ENCODE peak calls at places on chromosomes 2 and 18, in ten cellular contexts. M is breast epithelium, E is stomach, S is A549, W is body of pancreas, H is thyroid gland, C is Peyer's patch, D is ovary, Y is right lobe of liver, N is HCT116. R is an unnamed sample.

GRCh38 chr2:233353769-233354499 is at the start of gene DGKD:
- DNase-seq in E (peak), N (peak), W (peak), C (peak), S (peak), H (peak), D (peak), Y (peak), M (no peak), R (no peak)

GRCh38 chr2:104734937-104735586 is 118.9 kb upstream of the POU3F3 start:
- DNase-seq in D (no peak), M (no peak), N (no peak), C (no peak), W (no peak), E (no peak), Y (no peak), H (no peak), S (no peak), R (no peak)

GRCh38 chr2:101150306-101151140 is 659 bp downstream of the TBC1D8 start:
- DNase-seq in W (peak), S (no peak), E (peak), D (peak), N (no peak), M (no peak), C (peak), Y (peak), H (peak), R (no peak)

GRCh38 chr18:47895565-47896250 is 34.8 kb downstream of the SMAD2 start:
- DNase-seq in N (no peak), W (no peak), H (no peak), M (no peak), Y (no peak), E (no peak), S (no peak), D (no peak), C (no peak), R (no peak)

GRCh38 chr2:207107120-207107519 is 58.6 kb downstream of the KLF7 start:
- DNase-seq in C (no peak), W (no peak), S (no peak), H (no peak), M (no peak), E (no peak), N (no peak), D (no peak), Y (no peak), R (no peak)

GRCh38 chr2:206804326-206804725 is 38.9 kb downstream of the FASTKD2 start:
- DNase-seq in W (no peak), D (no peak), C (no peak), E (no peak), Y (no peak), M (no peak), S (no peak), N (no peak), H (no peak), R (no peak)

GRCh38 chr2:159124441-159124911 is 156.0 kb downstream of the TANC1 start:
- DNase-seq in C (peak), E (peak), M (no peak), Y (no peak), H (no peak), D (no peak), N (peak), W (no peak), S (peak), R (peak)

GRCh38 chr2:102107741-102108070 is 34.8 kb upstream of the IL1R1 start:
- DNase-seq in W (no peak), S (peak), C (no peak), D (no peak), N (no peak), Y (no peak), M (no peak), H (no peak), E (no peak), R (no peak)

GRCh38 chr18:37476182-37476581 is 89.4 kb downstream of the CELF4 start:
- DNase-seq in H (peak), D (no peak), C (no peak), E (no peak), Y (no peak), M (no peak), S (peak), W (peak), N (peak), R (no peak)

GRCh38 chr2:111667542-111668273 is 216.3 kb downstream of the ANAPC1 start:
- DNase-seq in N (no peak), Y (no peak), C (no peak), E (peak), S (no peak), H (peak), D (no peak), W (no peak), M (no peak), R (no peak)

GRCh38 chr2:181038796-181039195 is 58.4 kb downstream of the UBE2E3 start:
- DNase-seq in M (no peak), Y (no peak), W (no peak), S (no peak), C (no peak), H (no peak), D (no peak), N (no peak), E (no peak), R (no peak)

GRCh38 chr2:3492951-3493609 is 26.3 kb downstream of the ADI1 start:
- DNase-seq in Y (no peak), W (peak), S (no peak), E (peak), D (peak), H (peak), N (no peak), C (no peak), M (no peak), R (no peak)

GRCh38 chr2:159285929-159286708 is at the start of gene WDSUB1:
- DNase-seq in N (no peak), H (peak), S (no peak), D (peak), C (peak), M (peak), Y (peak), E (peak), W (peak), R (peak)

GRCh38 chr2:188364033-188364432 is 72.4 kb downstream of the GULP1 start:
- DNase-seq in S (no peak), H (no peak), N (no peak), W (no peak), E (no peak), D (no peak), Y (no peak), C (no peak), M (no peak), R (no peak)

GRCh38 chr2:71223767-71224333 is 3.1 kb downstream of the PAIP2B start:
- DNase-seq in D (peak), N (peak), Y (peak), C (peak), H (peak), S (peak), E (peak), M (peak), W (peak), R (peak)

GRCh38 chr2:148981350-148981749 is 57.1 kb upstream of the LYPD6B start:
- DNase-seq in N (peak), M (no peak), Y (no peak), D (no peak), S (no peak), C (no peak), E (no peak), H (no peak), W (no peak), R (no peak)

GRCh38 chr2:110732422-110733413 is at the start of gene ACOXL:
- DNase-seq in D (no peak), E (peak), H (peak), M (no peak), C (no peak), Y (peak), N (peak), W (peak), S (no peak), R (no peak)

GRCh38 chr2:187008111-187008510 is 159.1 kb upstream of the ZSWIM2 start:
- DNase-seq in E (no peak), W (no peak), C (no peak), H (no peak), S (no peak), M (no peak), N (no peak), D (no peak), Y (no peak), R (no peak)

GRCh38 chr2:48508461-48509124 is 21.4 kb upstream of the STON1 start:
- DNase-seq in Y (no peak), M (no peak), E (no peak), C (peak), W (no peak), H (no peak), D (no peak), N (no peak), S (no peak), R (no peak)

GRCh38 chr2:182240862-182241371 is 185.9 kb downstream of the PDE1A start:
- DNase-seq in N (peak), W (peak), H (peak), D (no peak), M (no peak), C (peak), E (peak), Y (no peak), S (peak), R (no peak)

GRCh38 chr18:33116376-33116775 is 324.1 kb downstream of the CCDC178 start:
- DNase-seq in M (no peak), D (no peak), Y (no peak), N (no peak), W (peak), H (peak), S (no peak), C (peak), E (peak), R (no peak)

GRCh38 chr2:180660207-180660606 is 320.2 kb upstream of the UBE2E3 start:
- DNase-seq in M (no peak), S (no peak), Y (no peak), H (no peak), W (no peak), D (no peak), C (no peak), E (no peak), N (no peak), R (no peak)

GRCh38 chr2:165293439-165294420 is 54.5 kb downstream of the SCN2A start:
- DNase-seq in M (no peak), S (peak), N (peak), E (no peak), W (peak), Y (no peak), C (peak), D (peak), H (peak), R (peak)

GRCh38 chr2:56185101-56185581 is 1.4 kb downstream of the CCDC85A start:
- DNase-seq in C (no peak), W (no peak), M (no peak), D (no peak), E (no peak), S (peak), H (peak), N (no peak), Y (peak), R (peak)

GRCh38 chr18:2538236-2538635 is 33.1 kb downstream of the METTL4 start:
- DNase-seq in S (no peak), Y (no peak), E (no peak), H (no peak), N (no peak), C (no peak), W (no peak), D (no peak), M (no peak), R (no peak)

GRCh38 chr2:101083613-101084012 is 67.6 kb downstream of the TBC1D8 start:
- DNase-seq in W (no peak), Y (no peak), C (peak), N (no peak), D (no peak), S (no peak), M (no peak), E (no peak), H (no peak), R (no peak)

GRCh38 chr2:43542285-43542933 is 53.4 kb downstream of the THADA start:
- DNase-seq in N (peak), D (no peak), S (peak), Y (no peak), E (no peak), W (no peak), C (no peak), M (no peak), H (no peak), R (no peak)

GRCh38 chr2:65918760-65919187 is 486.4 kb upstream of the SPRED2 start:
- DNase-seq in H (no peak), W (no peak), S (no peak), N (no peak), E (no peak), Y (no peak), M (no peak), D (no peak), C (no peak), R (no peak)

GRCh38 chr2:95277246-95277906 is 3.1 kb downstream of the PROM2 start:
- DNase-seq in Y (peak), E (peak), H (peak), M (no peak), C (peak), N (peak), S (no peak), W (peak), D (peak), R (peak)

GRCh38 chr18:23719634-23720201 is 30.5 kb downstream of the LAMA3 start:
- DNase-seq in H (peak), W (peak), N (peak), E (no peak), D (no peak), Y (no peak), C (peak), S (peak), M (no peak), R (peak)

DNA sequence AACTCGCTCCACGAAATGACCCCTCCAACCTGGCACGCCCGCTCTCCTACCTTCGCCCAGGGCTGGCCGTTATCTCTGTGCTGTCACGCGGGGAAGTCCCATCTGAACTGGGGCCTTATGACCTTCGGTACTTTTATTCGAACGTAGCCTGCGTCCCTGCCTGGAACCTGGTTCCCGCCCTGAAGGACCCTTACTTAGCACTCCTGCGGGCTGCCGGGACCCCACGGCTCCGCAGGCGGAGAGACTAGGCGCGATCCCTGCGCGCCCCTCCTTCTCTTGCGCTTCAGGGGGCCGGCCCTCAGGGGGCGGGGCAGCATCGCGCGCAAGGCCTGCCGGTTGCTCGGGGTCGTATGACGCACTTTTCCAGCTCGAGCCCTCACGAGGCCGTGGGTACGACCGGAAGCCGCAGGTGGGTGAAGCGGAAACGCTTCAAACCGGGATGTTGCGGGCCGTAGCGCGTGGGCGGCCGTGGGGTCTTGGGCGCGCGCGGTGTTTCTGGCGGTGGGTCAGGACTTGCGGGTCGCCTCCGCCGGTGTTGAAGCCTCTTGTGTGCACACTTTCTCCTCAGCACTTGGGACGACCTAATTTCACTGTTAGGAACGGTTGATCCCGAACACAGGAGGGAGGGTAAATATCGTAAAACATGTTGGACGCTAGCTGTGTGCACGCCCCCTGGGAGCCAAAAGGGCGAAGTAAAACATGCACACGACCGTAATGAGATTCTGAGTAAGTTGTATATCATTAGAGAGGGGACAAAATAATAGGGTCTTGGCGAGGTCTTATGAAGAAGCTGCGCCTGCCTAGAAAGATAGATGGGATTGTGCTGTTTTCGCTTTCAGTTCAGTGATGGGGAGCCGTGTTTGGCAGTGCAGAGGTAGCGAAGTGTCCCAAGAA is at the start of the genes LIPT1 and TSGA10:
- DNase-seq in E (peak), N (peak), M (peak), D (peak), S (peak), W (peak), C (peak), Y (peak), H (peak), R (peak)
- TF ChIP-seq POLR2A in E (peak), N (peak), M (peak), D (peak), S (peak), W (peak), C (peak), Y (peak), H (peak), R (peak)

GRCh38 chr2:90209009-90209408 is 1517.5 kb downstream of the RPIA start:
- DNase-seq in D (no peak), Y (no peak), M (no peak), S (no peak), E (no peak), N (no peak), C (no peak), W (no peak), H (no peak), R (no peak)

GRCh38 chr2:90207454-90208058 is 1516.1 kb downstream of the RPIA start:
- DNase-seq in Y (no peak), H (no peak), W (no peak), D (no peak), S (peak), E (no peak), C (no peak), N (no peak), M (no peak), R (peak)

DNA sequence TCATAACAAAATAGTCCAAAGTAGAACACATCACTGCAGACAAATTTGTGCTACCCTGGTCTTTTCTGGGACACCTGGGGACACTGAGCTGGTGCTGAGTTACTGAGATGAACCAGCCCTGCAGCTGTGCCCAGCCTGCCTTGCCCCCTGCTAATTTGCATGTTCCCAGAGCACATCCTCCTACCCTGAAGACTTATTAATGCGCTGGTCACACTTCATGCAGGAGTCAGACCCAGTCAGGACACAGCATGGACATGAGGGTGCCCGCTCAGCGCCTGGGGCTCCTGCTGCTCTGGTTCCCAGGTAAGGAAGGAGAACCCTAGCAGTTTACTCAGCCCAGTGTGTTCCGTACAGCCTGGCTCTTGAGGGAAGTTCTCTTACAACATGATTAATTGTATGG is 1518.3 kb downstream of the RPIA start:
- DNase-seq in W (no peak), Y (no peak), C (peak), E (no peak), D (no peak), H (no peak), S (no peak), M (no peak), N (no peak), R (no peak)
- TF ChIP-seq POLR2A in W (no peak), Y (no peak), C (no peak), E (no peak), D (no peak), H (no peak), S (no peak), M (no peak), N (no peak), R (no peak)

GRCh38 chr2:79593237-79593867 is 80.5 kb downstream of the CTNNA2 start:
- DNase-seq in N (no peak), M (no peak), S (no peak), D (no peak), H (no peak), E (no peak), Y (no peak), W (no peak), C (no peak), R (no peak)
- TF ChIP-seq POLR2A in N (no peak), M (no peak), S (no peak), D (no peak), H (no peak), E (no peak), Y (no peak), W (no peak), C (no peak), R (no peak)

GRCh38 chr2:121073320-121074210 is 211.4 kb downstream of the TFCP2L1 start:
- DNase-seq in D (no peak), C (no peak), S (no peak), H (no peak), Y (no peak), W (no peak), M (no peak), E (no peak), N (no peak), R (no peak)

GRCh38 chr2:121076501-121076820 is 208.5 kb downstream of the TFCP2L1 start:
- DNase-seq in C (no peak), H (no peak), D (no peak), Y (no peak), M (no peak), E (no peak), N (no peak), S (no peak), W (no peak), R (no peak)

GRCh38 chr2:121074322-121074932 is 210.6 kb downstream of the TFCP2L1 start:
- DNase-seq in M (no peak), C (no peak), E (no peak), Y (no peak), S (no peak), H (no peak), W (no peak), D (no peak), N (no peak), R (no peak)

GRCh38 chr2:121075641-121076500 is 209.1 kb downstream of the TFCP2L1 start:
- DNase-seq in C (no peak), E (no peak), N (no peak), H (no peak), D (peak), W (no peak), Y (no peak), M (no peak), S (peak), R (no peak)

DNA sequence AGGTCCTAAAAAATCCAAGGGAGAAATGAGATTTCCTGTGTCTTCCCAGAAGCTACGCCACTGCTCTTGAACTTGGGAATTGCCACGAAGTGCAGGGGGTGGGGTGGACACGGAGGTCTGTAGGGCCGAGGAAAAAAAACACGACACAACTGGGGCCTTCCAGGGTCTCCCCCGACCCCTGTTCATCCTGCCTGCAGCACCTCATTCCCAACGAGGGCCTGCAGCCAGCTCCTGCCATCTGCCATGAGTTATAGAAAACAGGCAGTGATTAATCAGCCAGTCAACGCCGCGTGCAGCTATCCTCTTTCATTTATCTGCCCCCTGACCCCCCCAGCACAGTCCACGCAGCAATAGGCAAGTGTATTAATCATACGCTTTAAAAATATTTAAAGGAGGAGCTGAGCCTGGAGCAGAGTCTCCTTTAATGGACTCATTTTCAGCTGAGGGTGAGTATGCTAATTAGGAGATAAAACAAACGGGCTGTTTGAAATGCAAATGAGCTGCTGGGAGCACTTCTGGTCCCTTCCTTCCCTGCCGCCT is 209.9 kb downstream of the TFCP2L1 start:
- DNase-seq in S (peak), N (peak), W (no peak), H (no peak), C (no peak), E (peak), D (peak), Y (no peak), M (no peak), R (peak)
- TF ChIP-seq POLR2A in S (peak), N (peak), W (peak), H (no peak), C (no peak), E (peak), D (peak), Y (no peak), M (no peak), R (peak)

DNA sequence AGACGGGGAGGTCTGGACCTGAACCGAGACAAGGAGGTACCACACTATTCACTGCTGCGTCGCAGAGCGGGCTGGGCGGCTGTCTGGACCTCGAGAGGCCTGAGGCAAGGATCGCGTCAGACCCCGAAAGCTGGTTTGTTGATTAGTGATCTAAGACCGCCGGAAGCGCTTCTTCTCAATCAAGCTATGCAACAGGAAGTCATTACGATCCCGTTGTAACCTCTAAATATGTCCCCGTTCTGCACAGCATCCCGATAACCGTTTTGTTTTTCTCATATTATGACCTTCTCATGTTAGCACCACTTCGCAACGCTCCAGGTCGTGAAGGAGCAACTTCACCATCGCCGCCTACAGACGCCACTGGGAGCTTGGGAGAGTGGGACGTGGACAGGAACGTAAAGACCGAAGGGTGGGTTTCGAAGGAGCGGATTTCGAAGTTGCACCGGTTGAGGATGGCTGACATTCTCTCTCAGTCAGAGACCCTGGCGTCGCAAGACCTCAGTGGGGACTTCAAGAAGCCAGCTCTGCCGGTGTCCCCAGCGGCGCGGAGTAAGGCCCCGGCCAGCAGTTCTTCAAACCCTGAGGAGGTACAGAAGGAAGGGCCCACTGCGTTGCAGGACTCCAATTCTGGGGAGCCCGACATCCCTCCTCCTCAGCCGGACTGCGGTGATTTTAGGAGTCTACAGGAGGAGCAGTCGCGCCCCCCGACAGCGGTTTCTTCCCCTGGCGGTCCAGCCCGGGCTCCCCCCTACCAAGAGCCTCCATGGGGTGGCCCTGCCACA is at the start of the genes SLC4A1AP and SUPT7L:
- DNase-seq in S (peak), H (peak), N (peak), D (peak), C (peak), M (peak), W (peak), E (peak), Y (peak), R (peak)
- TF ChIP-seq POLR2A in S (peak), H (no peak), N (peak), D (peak), C (no peak), M (no peak), W (peak), E (no peak), Y (peak), R (peak)

R was measured in H54.